ENCODE peak calls at places on chromosomes 12 and 14, in ten cellular contexts. C is EL; E is progenitor cell of endocrine pancreas; M is Ammon's horn; J is Karpas-422; H is iPS-NIHi11; X is stimulated activated CD8-positive, alpha-beta memory T cell treated with anti-CD3 and anti-CD28 coated beads, Interleukin-2, amount 100 ng/mL, for 48 hours; S is activated T-helper 1 cell treated with Interleukin-2 at 50 U/mL for 16 hours; D is foreskin fibroblast; O is activated gamma-delta T cell treated with Interleukin-2 at 50 U/mL for 16 hours. R is an unnamed sample.

GRCh38 chr14:36478782-36479181 is 41.2 kb downstream of the NKX2-1 start:
- DNase-seq in H (no peak), C (no peak), J (no peak), M (no peak), X (no peak), O (no peak), S (no peak), E (no peak), D (no peak), R (no peak)

GRCh38 chr14:87600236-87600635 is 392.7 kb downstream of the GALC start:
- DNase-seq in S (no peak), O (no peak), E (no peak), C (no peak), D (no peak), H (no peak), X (no peak), J (no peak), M (no peak), R (no peak)

GRCh38 chr14:54444701-54445100 is 3.5 kb upstream of the CNIH1 start:
- DNase-seq in J (no peak), X (no peak), D (peak; percentile 74), C (no peak), O (no peak), M (no peak), H (no peak), S (no peak), E (no peak), R (no peak)

GRCh38 chr14:72541546-72541945 is 352.4 kb downstream of the DPF3 start:
- DNase-seq in X (no peak), C (no peak), M (no peak), E (no peak), S (no peak), O (no peak), H (no peak), D (no peak), J (no peak), R (no peak)

GRCh38 chr12:70724444-70724843 is 87.2 kb upstream of the PTPRB start:
- DNase-seq in D (no peak), M (no peak), O (no peak), H (peak; percentile 45), C (peak; percentile 6), E (no peak), J (peak; percentile 74), S (no peak), X (no peak), R (no peak)

GRCh38 chr12:31519525-31519924 is 71.4 kb downstream of the DENND5B start:
- DNase-seq in O (no peak), E (no peak), X (no peak), H (no peak), J (no peak), S (no peak), C (no peak), M (no peak), D (no peak), R (no peak)

GRCh38 chr14:72736348-72736747 is 157.6 kb downstream of the DPF3 start:
- DNase-seq in X (no peak), M (no peak), H (peak; percentile 33), C (peak; percentile 94), E (no peak), J (peak; percentile 49), S (no peak), O (no peak), D (peak; percentile 81), R (no peak)

GRCh38 chr12:110704750-110705149 is 15.8 kb upstream of the HVCN1 start:
- DNase-seq in E (peak; percentile 14), H (peak; percentile 55), D (no peak), M (no peak), S (no peak), O (no peak), X (no peak), J (peak; percentile 55), C (no peak), R (no peak)

GRCh38 chr12:130026608-130027176 is 122.9 kb upstream of the TMEM132D start:
- DNase-seq in S (no peak), O (no peak), C (no peak), H (no peak), M (peak; percentile 35), E (peak; percentile 37), J (peak; percentile 82), D (no peak), X (peak; percentile 24), R (peak; percentile 55)

GRCh38 chr12:127284021-127284420 is 982.9 kb upstream of the TMEM132C start:
- DNase-seq in J (no peak), S (no peak), H (no peak), O (no peak), X (no peak), C (peak; percentile 68), D (peak; percentile 91), M (no peak), E (no peak), R (no peak)

GRCh38 chr12:94545937-94546771 is 86.5 kb upstream of the CEP83 start:
- DNase-seq in D (peak; percentile 52), J (peak; percentile 83), E (peak; percentile 33), X (no peak), H (peak; percentile 76), O (no peak), C (peak; percentile 65), S (no peak), M (peak; percentile 72), R (peak; percentile 39)

GRCh38 chr12:118342115-118342514 is 30.6 kb downstream of the TAOK3 start:
- DNase-seq in O (no peak), H (no peak), J (no peak), C (no peak), M (no peak), E (no peak), D (no peak), S (no peak), X (no peak), R (no peak)

GRCh38 chr12:43109626-43110345 is 442.2 kb downstream of the ADAMTS20 start:
- DNase-seq in S (no peak), X (no peak), E (no peak), O (no peak), C (no peak), H (no peak), J (no peak), M (no peak), D (peak; percentile 30), R (no peak)

GRCh38 chr14:92680781-92681650 is 67.4 kb downstream of the LGMN start:
- DNase-seq in D (peak; percentile 67), M (peak; percentile 69), O (peak; percentile 69), H (peak; percentile 89), S (peak; percentile 51), E (peak; percentile 66), J (peak; percentile 93), C (peak; percentile 78), X (peak; percentile 66), R (peak; percentile 68)

GRCh38 chr12:39619316-39619659 is 315 bp downstream of the ABCD2 start:
- DNase-seq in J (no peak), X (no peak), M (peak; percentile 64), O (peak; percentile 15), E (no peak), C (no peak), S (no peak), D (no peak), H (no peak), R (no peak)

GRCh38 chr12:53749986-53750811 is 1.6 kb downstream of the CISTR start:
- DNase-seq in E (no peak), C (no peak), X (no peak), J (peak; percentile 60), O (no peak), S (no peak), D (no peak), H (no peak), M (no peak), R (no peak)

GRCh38 chr14:76904740-76905569 is 78.7 kb downstream of the LRRC74A start:
- DNase-seq in O (peak; percentile 82), C (peak; percentile 100), J (peak; percentile 98), M (peak; percentile 69), H (no peak), X (peak; percentile 73), E (no peak), S (peak; percentile 55), D (peak; percentile 100), R (no peak)

GRCh38 chr12:128543971-128544370 is 277.0 kb downstream of the TMEM132C start:
- DNase-seq in M (no peak), D (no peak), O (no peak), E (no peak), H (no peak), J (no peak), S (no peak), C (no peak), X (no peak), R (no peak)

GRCh38 chr12:43964966-43965365 is 129.1 kb downstream of the TMEM117 start:
- DNase-seq in H (peak; percentile 17), C (no peak), E (no peak), J (no peak), D (no peak), M (no peak), X (no peak), S (no peak), O (no peak), R (no peak)

GRCh38 chr14:93960108-93960475 is 16.3 kb downstream of the ASB2 start:
- DNase-seq in H (no peak), O (no peak), J (no peak), X (no peak), D (no peak), E (no peak), M (no peak), C (no peak), S (no peak), R (no peak)